ENCODE peak calls at places on chromosomes 6 and 20, in six cellular contexts. One of them, this sample, is unnamed.

GRCh38 chr6:75217203-75217602 is 11.3 kb upstream of the COL12A1 start:
- DNase-seq in H1: no peak
- DNase-seq in GM12891: no peak
- DNase-seq in K562: no peak
- DNase-seq in GM12878: no peak
- DNase-seq in HepG2: no peak
- DNase-seq in this sample: no peak

GRCh38 chr6:143064996-143065683 is 4.5 kb downstream of the AIG1 start:
- DNase-seq in H1: no peak
- DNase-seq in GM12891: no peak
- DNase-seq in HepG2: peak; percentile 96
- DNase-seq in GM12878: no peak
- DNase-seq in K562: peak; percentile 30
- DNase-seq in this sample: no peak

GRCh38 chr6:621916-622315 is 35.0 kb downstream of the HUS1B start:
- DNase-seq in GM12878: no peak
- DNase-seq in GM12891: no peak
- DNase-seq in K562: no peak
- DNase-seq in H1: no peak
- DNase-seq in HepG2: no peak
- DNase-seq in this sample: no peak

GRCh38 chr20:37007898-37008649 is 56.6 kb upstream of the SAMHD1 start:
- DNase-seq in GM12891: no peak
- DNase-seq in H1: no peak
- DNase-seq in K562: no peak
- DNase-seq in GM12878: no peak
- DNase-seq in HepG2: peak; percentile 40
- DNase-seq in this sample: no peak

GRCh38 chr6:37059344-37060194 is 54.1 kb downstream of the FGD2 start:
- DNase-seq in K562: peak; percentile 94
- DNase-seq in H1: no peak
- DNase-seq in HepG2: peak; percentile 99
- DNase-seq in GM12891: no peak
- DNase-seq in GM12878: no peak
- DNase-seq in this sample: no peak

GRCh38 chr20:43037605-43038309 is 151.9 kb downstream of the PTPRT start:
- DNase-seq in HepG2: no peak
- DNase-seq in GM12891: no peak
- DNase-seq in K562: no peak
- DNase-seq in GM12878: no peak
- DNase-seq in H1: no peak
- DNase-seq in this sample: no peak

GRCh38 chr6:34384305-34385153 is 7.9 kb downstream of the NUDT3 start:
- DNase-seq in GM12891: no peak
- DNase-seq in H1: no peak
- DNase-seq in GM12878: no peak
- DNase-seq in K562: no peak
- DNase-seq in HepG2: no peak
- DNase-seq in this sample: no peak

GRCh38 chr6:170031096-170031471 is 259.8 kb downstream of the DLL1 start:
- DNase-seq in HepG2: no peak
- DNase-seq in H1: no peak
- DNase-seq in GM12878: no peak
- DNase-seq in GM12891: no peak
- DNase-seq in K562: no peak
- DNase-seq in this sample: no peak

GRCh38 chr20:2748551-2749342 is 51.7 kb downstream of the CPXM1 start:
- DNase-seq in H1: peak; percentile 33
- DNase-seq in GM12878: no peak
- DNase-seq in HepG2: no peak
- DNase-seq in K562: no peak
- DNase-seq in GM12891: no peak
- DNase-seq in this sample: no peak

GRCh38 chr6:7219310-7219709 is 93.7 kb downstream of the SSR1 start:
- DNase-seq in GM12878: no peak
- DNase-seq in GM12891: no peak
- DNase-seq in HepG2: peak; percentile 40
- DNase-seq in K562: peak; percentile 46
- DNase-seq in H1: no peak
- DNase-seq in this sample: no peak

GRCh38 chr6:143986463-143986862 is 21.6 kb downstream of the PLAGL1 start:
- DNase-seq in HepG2: no peak
- DNase-seq in K562: no peak
- DNase-seq in H1: no peak
- DNase-seq in GM12891: no peak
- DNase-seq in GM12878: no peak
- DNase-seq in this sample: no peak

GRCh38 chr6:125310994-125311649 is 9.4 kb upstream of the HDDC2 start:
- DNase-seq in HepG2: peak; percentile 68
- DNase-seq in H1: no peak
- DNase-seq in GM12878: no peak
- DNase-seq in K562: peak; percentile 47
- DNase-seq in GM12891: no peak
- DNase-seq in this sample: no peak

GRCh38 chr20:23446505-23446904 is 6.2 kb downstream of the CST11 start:
- DNase-seq in H1: no peak
- DNase-seq in HepG2: peak; percentile 82
- DNase-seq in GM12891: no peak
- DNase-seq in GM12878: peak; percentile 11
- DNase-seq in K562: peak; percentile 43
- DNase-seq in this sample: peak; percentile 27

GRCh38 chr6:125149256-125150144 is 4.1 kb upstream of the TPD52L1 start:
- DNase-seq in HepG2: no peak
- DNase-seq in GM12891: no peak
- DNase-seq in GM12878: no peak
- DNase-seq in K562: no peak
- DNase-seq in H1: no peak
- DNase-seq in this sample: no peak

GRCh38 chr6:45835725-45836437 is 179.8 kb downstream of the CLIC5 start:
- DNase-seq in GM12891: no peak
- DNase-seq in HepG2: no peak
- DNase-seq in H1: no peak
- DNase-seq in K562: no peak
- DNase-seq in GM12878: no peak
- DNase-seq in this sample: no peak

GRCh38 chr20:25178563-25179438 is 16.7 kb upstream of the ENTPD6 start:
- DNase-seq in H1: no peak
- DNase-seq in HepG2: peak; percentile 67
- DNase-seq in K562: peak; percentile 36
- DNase-seq in GM12878: no peak
- DNase-seq in GM12891: no peak
- DNase-seq in this sample: no peak

GRCh38 chr6:148074291-148074690 is 268.3 kb upstream of the SASH1 start:
- DNase-seq in H1: no peak
- DNase-seq in GM12891: no peak
- DNase-seq in K562: no peak
- DNase-seq in GM12878: no peak
- DNase-seq in HepG2: no peak
- DNase-seq in this sample: no peak

GRCh38 chr6:154909821-154910220 is 85.3 kb upstream of the TIAM2 start:
- DNase-seq in GM12878: no peak
- DNase-seq in K562: no peak
- DNase-seq in H1: no peak
- DNase-seq in HepG2: no peak
- DNase-seq in GM12891: no peak
- DNase-seq in this sample: no peak

GRCh38 chr6:158476389-158476788 is 83.5 kb upstream of the TMEM181 start:
- DNase-seq in GM12878: peak; percentile 45
- DNase-seq in HepG2: no peak
- DNase-seq in K562: no peak
- DNase-seq in GM12891: no peak
- DNase-seq in H1: no peak
- DNase-seq in this sample: no peak

GRCh38 chr6:20877008-20877937 is 343.0 kb downstream of the CDKAL1 start:
- DNase-seq in K562: peak; percentile 15
- DNase-seq in GM12891: peak; percentile 47
- DNase-seq in GM12878: peak; percentile 89
- DNase-seq in HepG2: peak; percentile 93
- DNase-seq in H1: no peak
- DNase-seq in this sample: peak; percentile 28

GRCh38 chr6:55174211-55175013 is at the start of gene HCRTR2:
- DNase-seq in HepG2: no peak
- DNase-seq in GM12891: no peak
- DNase-seq in K562: no peak
- DNase-seq in H1: no peak
- DNase-seq in GM12878: no peak
- DNase-seq in this sample: no peak

GRCh38 chr20:18139832-18140231 is 2.2 kb downstream of the KAT14 start:
- DNase-seq in GM12891: no peak
- DNase-seq in HepG2: peak; percentile 39
- DNase-seq in GM12878: no peak
- DNase-seq in K562: no peak
- DNase-seq in H1: no peak
- DNase-seq in this sample: no peak

GRCh38 chr20:24502184-24502583 is 32.8 kb downstream of the SYNDIG1 start:
- DNase-seq in GM12891: no peak
- DNase-seq in GM12878: no peak
- DNase-seq in K562: no peak
- DNase-seq in H1: no peak
- DNase-seq in HepG2: no peak
- DNase-seq in this sample: no peak

GRCh38 chr6:345747-346388 is 45.7 kb upstream of the IRF4 start:
- DNase-seq in GM12891: no peak
- DNase-seq in GM12878: no peak
- DNase-seq in K562: no peak
- DNase-seq in HepG2: no peak
- DNase-seq in H1: no peak
- DNase-seq in this sample: no peak

GRCh38 chr20:19735446-19735845 is 22.6 kb upstream of the RIN2 start:
- DNase-seq in K562: no peak
- DNase-seq in GM12878: peak; percentile 3
- DNase-seq in HepG2: peak; percentile 48
- DNase-seq in GM12891: no peak
- DNase-seq in H1: no peak
- DNase-seq in this sample: no peak

GRCh38 chr20:63520939-63521601 is 505 bp downstream of the PPDPF start:
- DNase-seq in HepG2: peak; percentile 40
- DNase-seq in K562: peak; percentile 83
- DNase-seq in GM12891: no peak
- DNase-seq in GM12878: no peak
- DNase-seq in H1: no peak
- DNase-seq in this sample: peak; percentile 89

GRCh38 chr20:7841291-7841966 is 98.8 kb downstream of the HAO1 start:
- DNase-seq in HepG2: no peak
- DNase-seq in H1: no peak
- DNase-seq in GM12878: no peak
- DNase-seq in K562: no peak
- DNase-seq in GM12891: no peak
- DNase-seq in this sample: no peak

GRCh38 chr6:116390571-116390970 is 19.8 kb downstream of the DSE start:
- DNase-seq in HepG2: no peak
- DNase-seq in K562: no peak
- DNase-seq in GM12878: no peak
- DNase-seq in GM12891: no peak
- DNase-seq in H1: no peak
- DNase-seq in this sample: no peak

GRCh38 chr20:55067158-55067825 is 591.9 kb downstream of the DOK5 start:
- DNase-seq in HepG2: no peak
- DNase-seq in GM12891: no peak
- DNase-seq in GM12878: no peak
- DNase-seq in K562: no peak
- DNase-seq in H1: no peak
- DNase-seq in this sample: no peak

GRCh38 chr6:119445666-119446622 is 96.4 kb upstream of the MAN1A1 start:
- DNase-seq in HepG2: no peak
- DNase-seq in GM12891: no peak
- DNase-seq in H1: no peak
- DNase-seq in K562: peak; percentile 29
- DNase-seq in GM12878: no peak
- DNase-seq in this sample: no peak

GRCh38 chr20:37202267-37202943 is 23.1 kb upstream of the MROH8 start:
- DNase-seq in GM12878: no peak
- DNase-seq in K562: peak; percentile 53
- DNase-seq in GM12891: no peak
- DNase-seq in H1: peak; percentile 10
- DNase-seq in HepG2: peak; percentile 81
- DNase-seq in this sample: no peak

DNA sequence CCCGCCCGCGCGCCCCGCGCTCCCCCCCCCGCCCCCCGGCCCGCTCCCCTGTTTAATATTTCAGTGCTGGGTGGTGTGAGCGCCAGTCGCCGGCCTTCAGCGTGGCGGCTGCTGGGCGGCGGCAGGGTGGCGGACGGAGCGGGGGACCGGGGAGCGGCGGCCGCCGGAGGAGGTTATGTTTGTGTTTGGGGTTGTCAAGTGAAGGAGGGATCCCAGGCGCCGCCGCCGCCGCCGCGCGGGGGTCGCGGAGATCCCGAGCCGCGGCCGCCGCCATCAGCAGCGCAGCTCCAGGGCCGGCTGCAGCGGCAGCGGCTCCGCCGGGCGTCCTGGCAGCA is at the start of gene HIVEP1:
- DNase-seq in H1: no peak
- DNase-seq in K562: peak; percentile 46
- DNase-seq in GM12878: no peak
- DNase-seq in HepG2: no peak
- DNase-seq in GM12891: no peak
- DNase-seq in this sample: peak; percentile 8
- TF ChIP-seq POLR2A in H1: no peak
- TF ChIP-seq POLR2A in K562: no peak
- TF ChIP-seq POLR2A in GM12878: peak; percentile 62
- TF ChIP-seq POLR2A in HepG2: no peak
- TF ChIP-seq POLR2A in GM12891: no peak
- TF ChIP-seq POLR2A in this sample: no peak

GRCh38 chr6:64266351-64266821 is 630.8 kb downstream of the PHF3 start:
- DNase-seq in K562: no peak
- DNase-seq in GM12878: peak; percentile 79
- DNase-seq in GM12891: no peak
- DNase-seq in HepG2: no peak
- DNase-seq in H1: no peak
- DNase-seq in this sample: no peak
- TF ChIP-seq TAF1 in K562: no peak
- TF ChIP-seq TAF1 in GM12878: peak; percentile 25
- TF ChIP-seq TAF1 in GM12891: no peak
- TF ChIP-seq TAF1 in HepG2: no peak
- TF ChIP-seq TAF1 in H1: no peak
- TF ChIP-seq TAF1 in this sample: no peak

GRCh38 chr6:132734694-132735236 is 20.9 kb upstream of the VNN1 start:
- DNase-seq in GM12878: no peak
- DNase-seq in H1: no peak
- DNase-seq in HepG2: peak; percentile 78
- DNase-seq in K562: no peak
- DNase-seq in GM12891: no peak
- DNase-seq in this sample: no peak
- TF ChIP-seq POLR2AphosphoS5 in GM12878: no peak
- TF ChIP-seq POLR2AphosphoS5 in H1: no peak
- TF ChIP-seq POLR2AphosphoS5 in HepG2: no peak
- TF ChIP-seq POLR2AphosphoS5 in K562: no peak
- TF ChIP-seq POLR2AphosphoS5 in GM12891: no peak
- TF ChIP-seq POLR2AphosphoS5 in this sample: no peak

GRCh38 chr6:133796235-133796634 is 92.7 kb upstream of the TCF21 start:
- DNase-seq in HepG2: no peak
- DNase-seq in K562: no peak
- DNase-seq in GM12891: no peak
- DNase-seq in H1: no peak
- DNase-seq in GM12878: no peak
- DNase-seq in this sample: no peak
- TF ChIP-seq POLR2A in HepG2: no peak
- TF ChIP-seq POLR2A in K562: no peak
- TF ChIP-seq POLR2A in GM12891: no peak
- TF ChIP-seq POLR2A in H1: no peak
- TF ChIP-seq POLR2A in GM12878: no peak
- TF ChIP-seq POLR2A in this sample: no peak

GRCh38 chr20:56422131-56422823 is 10.2 kb downstream of the CASS4 start:
- DNase-seq in GM12891: no peak
- DNase-seq in GM12878: no peak
- DNase-seq in H1: no peak
- DNase-seq in K562: peak; percentile 60
- DNase-seq in HepG2: peak; percentile 81
- DNase-seq in this sample: no peak
- TF ChIP-seq TAF1 in GM12891: no peak
- TF ChIP-seq TAF1 in GM12878: no peak
- TF ChIP-seq TAF1 in H1: no peak
- TF ChIP-seq TAF1 in K562: no peak
- TF ChIP-seq TAF1 in HepG2: no peak
- TF ChIP-seq TAF1 in this sample: no peak